ENCODE peak calls at places on chromosomes 6 and 20, in four cellular contexts. I is K562, A is fibroblast of villous mesenchyme, W is dorsolateral prefrontal cortex. C is an unnamed sample.

GRCh38 chr6:131831886-131832285 is 24.1 kb downstream of the ENPP1 start:
- DNase-seq in I (no peak), A (peak; percentile 76), W (no peak), C (no peak)

GRCh38 chr6:30884521-30885480 is 482 bp downstream of the DDR1 start:
- DNase-seq in A (peak; percentile 29), W (peak; percentile 71), I (peak; percentile 72), C (peak; percentile 81)

GRCh38 chr20:57573176-57573575 is 12.3 kb downstream of the PCK1 start:
- DNase-seq in A (no peak), W (no peak), I (no peak), C (no peak)

GRCh38 chr20:43948455-43948854 is 33.8 kb downstream of the TOX2 start:
- DNase-seq in I (no peak), A (no peak), W (no peak), C (no peak)

GRCh38 chr6:43924222-43924702 is 154.3 kb downstream of the VEGFA start:
- DNase-seq in I (no peak), W (peak; percentile 52), A (no peak), C (no peak)

GRCh38 chr6:14822689-14823088 is 423.2 kb upstream of the JARID2 start:
- DNase-seq in W (no peak), I (no peak), A (no peak), C (no peak)

GRCh38 chr6:157841211-157841840 is 18.3 kb downstream of the SNX9 start:
- DNase-seq in I (peak; percentile 79), A (no peak), W (no peak), C (no peak)

GRCh38 chr20:44182135-44182765 is 4.7 kb downstream of the JPH2 start:
- DNase-seq in W (no peak), A (no peak), I (no peak), C (no peak)

GRCh38 chr6:34654061-34654460 is 42.5 kb downstream of the ILRUN start:
- DNase-seq in I (no peak), A (no peak), W (no peak), C (no peak)

GRCh38 chr20:58618694-58619540 is 32.2 kb upstream of the STX16 start:
- DNase-seq in W (no peak), A (peak; percentile 74), I (no peak), C (peak; percentile 84)

GRCh38 chr6:113432729-113433505 is 424.2 kb upstream of the MARCKS start:
- DNase-seq in W (no peak), A (no peak), I (no peak), C (no peak)

GRCh38 chr6:139172567-139172966 is 37.7 kb downstream of the HECA start:
- DNase-seq in A (no peak), I (no peak), W (no peak), C (no peak)

GRCh38 chr6:63573899-63574553 is 1.7 kb downstream of the LOC128125822 start:
- DNase-seq in A (peak; percentile 64), W (no peak), I (peak; percentile 64), C (peak; percentile 60)

GRCh38 chr6:155275808-155276480 is 12.1 kb downstream of the CLDN20 start:
- DNase-seq in W (no peak), I (no peak), A (peak; percentile 20), C (peak; percentile 85)

GRCh38 chr6:52576392-52577021 is 353 bp downstream of the TRAM2 start:
- DNase-seq in W (no peak), A (peak; percentile 84), I (peak; percentile 80), C (peak; percentile 79)

GRCh38 chr6:139891471-139891870 is 517.0 kb upstream of the CITED2 start:
- DNase-seq in I (no peak), A (no peak), W (no peak), C (peak; percentile 11)

GRCh38 chr6:31821301-31822037 is 6.1 kb upstream of the HSPA1B start:
- DNase-seq in I (peak; percentile 77), A (no peak), W (peak; percentile 77), C (no peak)

GRCh38 chr20:51121901-51122412 is 99.0 kb upstream of the KCNG1 start:
- DNase-seq in A (no peak), W (no peak), I (no peak), C (peak; percentile 6)

GRCh38 chr6:41723178-41723935 is 12.1 kb downstream of the TFEB start:
- DNase-seq in A (peak; percentile 95), W (peak; percentile 65), I (peak; percentile 56), C (peak; percentile 97)

GRCh38 chr20:34269996-34270627 is 28.9 kb downstream of the ASIP start:
- DNase-seq in A (peak; percentile 95), W (no peak), I (no peak), C (peak; percentile 84)

GRCh38 chr20:57792386-57793095 is 82.7 kb upstream of the PMEPA1 start:
- DNase-seq in A (no peak), I (no peak), W (no peak), C (peak; percentile 2)

GRCh38 chr20:38454556-38455473 is 17.8 kb upstream of the RALGAPB start:
- DNase-seq in A (no peak), W (no peak), I (no peak), C (no peak)

GRCh38 chr6:162344935-162345599 is 382.5 kb downstream of the PRKN start:
- DNase-seq in I (no peak), A (peak; percentile 0), W (no peak), C (peak; percentile 8)

GRCh38 chr6:138824482-138825134 is 28.7 kb downstream of the ECT2L start:
- DNase-seq in A (no peak), I (peak; percentile 33), W (no peak), C (no peak)

C was measured in amniotic epithelial cell.